ENCODE peak calls at places on chromosome 15, in nine cellular contexts. C is pons, A is hepatic stellate cell, X is SW480, L is amniotic stem cell, U is ACHN, E is BE2C, D is Right ventricle myocardium superior, I is Daoy. Q is an unnamed sample.

GRCh38 chr15:73786518-73786917 is 33.4 kb upstream of the INSYN1 start:
- DNase-seq in C (peak; percentile 64), A (no peak), X (no peak), L (no peak), U (no peak), E (no peak), D (peak; percentile 65), I (no peak), Q (no peak)

GRCh38 chr15:95872366-95872771 is 458.1 kb upstream of the NR2F2 start:
- DNase-seq in C (no peak), A (peak; percentile 38), X (no peak), L (no peak), U (no peak), E (no peak), D (no peak), I (no peak), Q (peak; percentile 93)

GRCh38 chr15:60212536-60212935 is 185.2 kb downstream of the ANXA2 start:
- DNase-seq in C (no peak), A (no peak), X (peak; percentile 65), L (no peak), U (peak; percentile 48), E (no peak), D (no peak), I (peak; percentile 75), Q (peak; percentile 52)

GRCh38 chr15:90322531-90322930 is 29.6 kb upstream of the ZNF774 start:
- DNase-seq in C (no peak), A (no peak), X (no peak), L (no peak), U (no peak), E (no peak), D (no peak), I (peak; percentile 8), Q (no peak)

GRCh38 chr15:90062023-90062728 is 40.1 kb downstream of the IDH2 start:
- DNase-seq in C (peak; percentile 45), A (no peak), X (peak; percentile 62), L (no peak), U (no peak), E (no peak), D (peak; percentile 63), I (peak; percentile 21), Q (no peak)

GRCh38 chr15:89654311-89654761 is 931 bp downstream of the KIF7 start:
- DNase-seq in C (no peak), A (no peak), X (no peak), L (no peak), U (no peak), E (no peak), D (no peak), I (peak; percentile 41), Q (no peak)

GRCh38 chr15:54707805-54708752 is 488.7 kb downstream of the RSL24D1 start:
- DNase-seq in C (no peak), A (no peak), X (no peak), L (no peak), U (no peak), E (no peak), D (no peak), I (no peak), Q (no peak)

GRCh38 chr15:75042730-75043508 is 19.5 kb downstream of the PPCDC start:
- DNase-seq in C (peak; percentile 71), A (peak; percentile 32), X (peak; percentile 85), L (no peak), U (peak; percentile 27), E (peak; percentile 60), D (peak; percentile 92), I (peak; percentile 73), Q (no peak)

GRCh38 chr15:101310163-101310480 is 15.1 kb upstream of the SNRPA1 start:
- DNase-seq in C (no peak), A (no peak), X (no peak), L (no peak), U (no peak), E (no peak), D (no peak), I (no peak), Q (no peak)

GRCh38 chr15:39429898-39430357 is 151.0 kb upstream of the THBS1 start:
- DNase-seq in C (no peak), A (peak; percentile 28), X (no peak), L (no peak), U (no peak), E (no peak), D (no peak), I (peak; percentile 90), Q (peak; percentile 52)

GRCh38 chr15:88909956-88910831 is 3.0 kb downstream of the MFGE8 start:
- DNase-seq in C (no peak), A (peak; percentile 14), X (no peak), L (no peak), U (no peak), E (no peak), D (peak; percentile 61), I (no peak), Q (no peak)

GRCh38 chr15:89664441-89664840 is 9.2 kb upstream of the KIF7 start:
- DNase-seq in C (no peak), A (no peak), X (no peak), L (no peak), U (no peak), E (no peak), D (no peak), I (no peak), Q (no peak)

GRCh38 chr15:71237456-71238188 is 122.4 kb downstream of the THSD4 start:
- DNase-seq in C (no peak), A (peak; percentile 67), X (peak; percentile 21), L (peak; percentile 36), U (peak; percentile 66), E (no peak), D (peak; percentile 83), I (peak; percentile 95), Q (peak; percentile 97)

GRCh38 chr15:57256941-57257340 is 119.4 kb upstream of the CGNL1 start:
- DNase-seq in C (no peak), A (no peak), X (no peak), L (no peak), U (no peak), E (no peak), D (no peak), I (no peak), Q (no peak)

GRCh38 chr15:51332211-51333147 is 5.9 kb downstream of the CYP19A1 start:
- DNase-seq in C (peak; percentile 80), A (no peak), X (no peak), L (no peak), U (no peak), E (no peak), D (no peak), I (no peak), Q (no peak)

GRCh38 chr15:26891448-26891881 is 24.6 kb downstream of the GABRA5 start:
- DNase-seq in C (peak; percentile 76), A (peak; percentile 59), X (peak; percentile 52), L (no peak), U (peak; percentile 45), E (peak; percentile 87), D (peak; percentile 51), I (peak; percentile 82), Q (peak; percentile 45)

GRCh38 chr15:63870403-63871209 is 36.9 kb upstream of the HERC1 start:
- DNase-seq in C (no peak), A (peak; percentile 84), X (peak; percentile 28), L (peak; percentile 29), U (peak; percentile 75), E (no peak), D (no peak), I (peak; percentile 72), Q (peak; percentile 75)

GRCh38 chr15:47756872-47757271 is 39.6 kb downstream of the SEMA6D start:
- DNase-seq in C (no peak), A (peak; percentile 69), X (no peak), L (peak; percentile 91), U (peak; percentile 35), E (no peak), D (no peak), I (peak; percentile 60), Q (peak; percentile 57)

GRCh38 chr15:39016706-39017105 is 452.1 kb upstream of the RASGRP1 start:
- DNase-seq in C (no peak), A (peak; percentile 27), X (peak; percentile 2), L (no peak), U (no peak), E (no peak), D (no peak), I (peak; percentile 78), Q (peak; percentile 82)

GRCh38 chr15:79290642-79291275 is 8.2 kb downstream of the ANKRD34C start:
- DNase-seq in C (no peak), A (no peak), X (peak; percentile 60), L (no peak), U (no peak), E (no peak), D (no peak), I (no peak), Q (no peak)

Q was measured in kidney glomerular epithelial cell.